ENCODE peak calls at places on chromosomes 4 and X, in six cellular contexts. Y is gastrocnemius medialis; J is SK-N-SH treated with all-trans-retinoic acid at 6 μM for 48 hours; A is T-helper 17 cell; F is esophagus mucosa; M is activated T-cell treated with anti-CD3 and anti-CD28 coated beads, Interleukin-2, amount 50 U/mL, for 4 hours. Q is an unnamed sample.
A peak's percentile ranks its signal among the peaks of the same experiment; 100 is the strongest.

GRCh38 chrX:106734827-106735226 is 8.3 kb downstream of the RNF128 start:
- ATAC-seq in J (no peak), F (no peak), M (no peak), A (no peak), Y (no peak), Q (no peak)

GRCh38 chr4:157763490-157763889 is 409.3 kb downstream of the GASK1B start:
- ATAC-seq in Y (no peak), J (no peak), M (no peak), F (no peak), A (no peak), Q (no peak)

GRCh38 chr4:5635826-5636196 is 72.5 kb downstream of the EVC2 start:
- ATAC-seq in Y (no peak), A (no peak), F (peak; percentile 49), M (no peak), J (no peak), Q (no peak)

GRCh38 chrX:31168596-31168995 is 96.8 kb upstream of the FTHL17 start:
- ATAC-seq in J (no peak), M (no peak), A (no peak), F (no peak), Y (no peak), Q (no peak)

GRCh38 chrX:23803931-23804381 is 21.0 kb downstream of the SAT1 start:
- ATAC-seq in J (peak; percentile 81), A (no peak), M (no peak), F (peak; percentile 87), Y (peak; percentile 72), Q (peak; percentile 43)

GRCh38 chr4:94342713-94343112 is at the start of gene HPGDS:
- ATAC-seq in F (no peak), Y (no peak), J (no peak), M (no peak), A (no peak), Q (no peak)

GRCh38 chr4:24988776-24989175 is 42.0 kb downstream of the LGI2 start:
- ATAC-seq in A (no peak), F (no peak), M (no peak), Y (no peak), J (peak; percentile 70), Q (peak; percentile 19)

GRCh38 chr4:7421356-7422097 is 13.2 kb downstream of the PSAPL1 start:
- ATAC-seq in M (no peak), Y (no peak), F (no peak), J (no peak), A (no peak), Q (no peak)

GRCh38 chr4:147586637-147587036 is 30.6 kb upstream of the TMEM184C start:
- ATAC-seq in J (no peak), F (no peak), A (no peak), Y (no peak), M (no peak), Q (no peak)

GRCh38 chrX:30613736-30614135 is 36.2 kb upstream of the TASL start:
- ATAC-seq in F (no peak), Y (no peak), A (no peak), M (no peak), J (no peak), Q (no peak)

GRCh38 chrX:84153538-84153937 is 34.5 kb downstream of the RPS6KA6 start:
- ATAC-seq in M (no peak), Y (no peak), J (no peak), F (peak; percentile 53), A (no peak), Q (no peak)

GRCh38 chrX:44310227-44310626 is 33.2 kb downstream of the EFHC2 start:
- ATAC-seq in F (no peak), J (no peak), A (no peak), Y (no peak), M (no peak), Q (no peak)

GRCh38 chr4:77047037-77047436 is 28.8 kb downstream of the CCNI start:
- ATAC-seq in A (peak; percentile 55), Y (no peak), F (no peak), J (peak; percentile 51), M (no peak), Q (no peak)

GRCh38 chrX:21799767-21800166 is 39.6 kb upstream of the MBTPS2 start:
- ATAC-seq in A (no peak), Y (peak; percentile 53), J (no peak), F (no peak), M (no peak), Q (no peak)

GRCh38 chrX:123988423-123989116 is 27.1 kb downstream of the STAG2 start:
- ATAC-seq in M (no peak), A (no peak), Y (no peak), F (no peak), J (no peak), Q (no peak)